ENCODE peak calls at places on chromosome 16, in eight cellular contexts. Z is memory B cell; I is MV-4-11; P is activated T-cell treated with anti-CD3 and anti-CD28 coated beads, Interleukin-2, amount 50 U/mL, for 72 hours; N is stimulated activated CD4-positive, alpha-beta T cell treated with anti-CD3 and anti-CD28 coated beads, Interleukin-1b, Interleukin-23, amount 100 ng/mL, for 24 hours; S is islet precursor cell; Q is tibial nerve; B is prostate gland. F is an unnamed sample.
A peak's percentile ranks its signal among the peaks of the same experiment; 100 is the strongest.

GRCh38 chr16:89921699-89922476 is 1.3 kb upstream of the TUBB3 start:
- DNase-seq in Z (no peak), I (peak; percentile 61), P (peak; percentile 36), N (no peak), S (peak; percentile 99), Q (no peak), B (no peak), F (peak; percentile 93)

GRCh38 chr16:61042736-61043135 is 993.5 kb downstream of the CDH8 start:
- DNase-seq in Z (no peak), I (peak; percentile 2), P (no peak), N (no peak), S (peak; percentile 59), Q (no peak), B (no peak), F (peak; percentile 1)

GRCh38 chr16:84754353-84754856 is 54.6 kb downstream of the USP10 start:
- DNase-seq in Z (peak; percentile 82), I (peak; percentile 86), P (peak; percentile 66), N (peak; percentile 37), S (peak; percentile 91), Q (peak; percentile 38), B (peak; percentile 84), F (peak; percentile 95)

GRCh38 chr16:22063888-22064467 is 28.4 kb upstream of the VWA3A start:
- DNase-seq in Z (no peak), I (no peak), P (no peak), N (no peak), S (no peak), Q (no peak), B (no peak), F (no peak)

GRCh38 chr16:24980077-24980793 is 34.9 kb downstream of the ARHGAP17 start:
- DNase-seq in Z (no peak), I (no peak), P (peak; percentile 31), N (no peak), S (peak; percentile 62), Q (no peak), B (no peak), F (no peak)

GRCh38 chr16:57591870-57592485 is 36.5 kb upstream of the ADGRG1 start:
- DNase-seq in Z (no peak), I (no peak), P (no peak), N (no peak), S (no peak), Q (no peak), B (no peak), F (no peak)

GRCh38 chr16:87839542-87840461 is 29.5 kb downstream of the SLC7A5 start:
- DNase-seq in Z (no peak), I (no peak), P (no peak), N (no peak), S (no peak), Q (no peak), B (no peak), F (no peak)

GRCh38 chr16:77723108-77723514 is 797 bp downstream of the NUDT7 start:
- DNase-seq in Z (no peak), I (peak; percentile 98), P (no peak), N (no peak), S (peak; percentile 66), Q (no peak), B (no peak), F (no peak)

F was measured in ELF-1.